ENCODE peak calls at places on chromosomes 3 and 15, in five cellular contexts. F, A, X, E and U are unnamed samples.

GRCh38 chr3:99659032-99659431 is 20.6 kb downstream of the COL8A1 start:
- DNase-seq in E (peak; percentile 33), X (no peak), A (peak; percentile 100), F (no peak), U (no peak)

GRCh38 chr3:38163117-38163870 is 2.0 kb upstream of the OXSR1 start:
- DNase-seq in F (no peak), X (no peak), E (no peak), A (no peak), U (peak; percentile 50)

GRCh38 chr3:53240989-53241972 is 14.5 kb downstream of the TKT start:
- DNase-seq in E (peak; percentile 72), X (no peak), A (no peak), F (no peak), U (no peak)

GRCh38 chr3:152061296-152061695 is 187.9 kb downstream of the SUCNR1 start:
- DNase-seq in X (no peak), A (no peak), F (no peak), E (no peak), U (no peak)

GRCh38 chr15:101614001-101614585 is 38.1 kb downstream of the TM2D3 start:
- DNase-seq in F (peak; percentile 69), X (no peak), E (no peak), A (no peak), U (no peak)

GRCh38 chr3:153138267-153139210 is 23.5 kb upstream of the RAP2B start:
- DNase-seq in F (peak; percentile 52), X (no peak), A (peak; percentile 96), E (peak; percentile 89), U (peak; percentile 92)

GRCh38 chr15:29613951-29614382 is 208.3 kb downstream of the TJP1 start:
- DNase-seq in A (no peak), F (no peak), E (no peak), X (no peak), U (no peak)

GRCh38 chr3:31918179-31919165 is 62.6 kb downstream of the OSBPL10 start:
- DNase-seq in F (no peak), E (no peak), A (no peak), X (no peak), U (no peak)

GRCh38 chr3:25887907-25888306 is 98.0 kb downstream of the OXSM start:
- DNase-seq in A (no peak), E (no peak), X (no peak), F (no peak), U (no peak)

GRCh38 chr3:177150970-177151627 is 46.2 kb downstream of the TBL1XR1 start:
- DNase-seq in X (no peak), A (peak; percentile 93), F (no peak), E (no peak), U (no peak)

GRCh38 chr3:157594413-157594812 is 91.2 kb upstream of the VEPH1 start:
- DNase-seq in A (no peak), F (no peak), E (no peak), X (no peak), U (no peak)

GRCh38 chr3:158700559-158700958 is 28.1 kb upstream of the LXN start:
- DNase-seq in E (no peak), X (no peak), F (no peak), A (no peak), U (no peak)

GRCh38 chr3:96960661-96961330 is 146.4 kb downstream of the EPHA6 start:
- DNase-seq in A (no peak), E (no peak), X (no peak), F (no peak), U (no peak)

GRCh38 chr15:55253580-55253979 is 36.0 kb downstream of the RAB27A start:
- DNase-seq in X (no peak), F (no peak), A (peak; percentile 89), E (no peak), U (no peak)

GRCh38 chr3:106728315-106728821 is 648.9 kb upstream of the CCDC54 start:
- DNase-seq in A (peak; percentile 98), F (no peak), E (no peak), X (no peak), U (no peak)

GRCh38 chr3:38582316-38582715 is 67.2 kb downstream of the SCN5A start:
- DNase-seq in F (no peak), A (no peak), X (peak; percentile 41), E (no peak), U (no peak)

GRCh38 chr3:52005571-52005986 is 9.9 kb upstream of the RPL29 start:
- DNase-seq in F (peak; percentile 70), E (peak; percentile 80), X (no peak), A (peak; percentile 82), U (no peak)

GRCh38 chr3:104519068-104519467 is 847.6 kb upstream of the ALCAM start:
- DNase-seq in F (no peak), A (no peak), E (no peak), X (no peak), U (no peak)

GRCh38 chr3:126475411-126476114 is at the start of gene ZXDC:
- DNase-seq in A (peak; percentile 91), E (peak; percentile 96), F (peak; percentile 97), X (peak; percentile 95), U (peak; percentile 98)
- TF ChIP-seq POLR2A in A (peak; percentile 76), E (peak; percentile 32), F (peak; percentile 96), X (peak; percentile 86), U (no peak)

DNA sequence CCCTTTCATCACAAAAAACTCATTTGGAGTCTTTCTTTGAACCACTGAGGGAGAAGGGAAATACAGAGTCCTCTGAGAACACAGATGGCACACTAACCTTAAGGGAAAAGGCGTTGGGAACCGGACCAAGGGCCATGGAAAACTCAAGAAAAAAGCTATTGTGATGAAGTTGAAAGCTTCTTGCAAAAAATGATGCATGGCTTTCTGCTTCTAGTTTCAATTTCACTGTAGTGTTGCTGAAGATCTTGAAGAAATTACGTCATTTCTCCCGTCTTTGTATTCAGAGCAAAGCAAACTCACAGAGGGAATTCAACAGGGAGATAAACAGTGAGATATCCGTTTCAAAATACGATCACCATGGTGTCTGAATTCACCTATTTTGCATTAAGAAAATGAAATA is 642.3 kb upstream of the ADAMTS9 start:
- DNase-seq in X (no peak), F (no peak), E (no peak), A (peak; percentile 34), U (no peak)
- TF ChIP-seq CTCF in X (no peak), F (no peak), E (no peak), A (no peak), U (no peak)

GRCh38 chr3:119323401-119324107 is 29.4 kb downstream of the ARHGAP31 start:
- DNase-seq in F (no peak), E (peak; percentile 13), X (no peak), A (no peak), U (no peak)

GRCh38 chr3:119324899-119325298 is 30.7 kb downstream of the ARHGAP31 start:
- DNase-seq in X (no peak), F (no peak), E (no peak), A (no peak), U (no peak)

GRCh38 chr3:119322021-119322522 is 27.9 kb downstream of the ARHGAP31 start:
- DNase-seq in A (peak; percentile 47), X (no peak), F (no peak), E (no peak), U (no peak)

GRCh38 chr3:119319311-119319710 is 25.1 kb downstream of the ARHGAP31 start:
- DNase-seq in X (no peak), A (no peak), E (no peak), F (no peak), U (no peak)

GRCh38 chr3:119322523-119323400 is 28.6 kb downstream of the ARHGAP31 start:
- DNase-seq in F (peak; percentile 78), E (peak; percentile 88), X (peak; percentile 89), A (peak; percentile 79), U (peak; percentile 81)
- TF ChIP-seq POLR2A in F (peak; percentile 53), E (peak; percentile 91), X (peak; percentile 71), A (peak; percentile 83), U (no peak)

GRCh38 chr3:30682434-30683155 is 76.2 kb downstream of the TGFBR2 start:
- DNase-seq in E (no peak), A (no peak), X (no peak), F (no peak), U (no peak)
- TF ChIP-seq CTCF in E (no peak), A (no peak), X (no peak), F (no peak), U (no peak)

GRCh38 chr15:74815121-74815933 is 2.7 kb downstream of the LMAN1L start:
- DNase-seq in E (peak; percentile 70), X (no peak), F (peak; percentile 83), A (no peak), U (no peak)
- TF ChIP-seq POLR2A in E (no peak), X (no peak), F (no peak), A (no peak), U (no peak)

DNA sequence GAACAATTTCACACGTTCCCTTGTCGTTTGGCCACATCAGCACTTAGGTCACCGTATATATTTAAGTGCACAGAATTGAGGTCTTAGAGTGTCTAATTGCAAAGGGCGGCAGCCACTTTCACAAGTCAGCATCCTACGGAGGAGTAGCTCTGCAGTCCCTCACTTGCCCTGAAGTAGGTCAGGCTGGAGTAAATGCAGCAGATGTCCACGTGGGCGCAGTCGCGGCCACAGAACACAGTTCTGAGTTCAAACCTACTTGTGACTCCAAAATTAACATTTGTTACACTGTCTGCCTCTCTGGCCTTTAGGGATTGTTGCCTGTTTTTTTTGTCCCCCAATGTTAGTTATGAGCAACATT is 85.8 kb downstream of the PDCD6IP start:
- DNase-seq in A (no peak), X (no peak), E (no peak), F (no peak), U (no peak)
- TF ChIP-seq CTCF in A (peak; percentile 5), X (no peak), E (no peak), F (peak; percentile 11), U (no peak)